ENCODE peak calls at places on chromosome 16, in four cellular contexts. N is tibial artery, F is stomach, X is uterus. A is an unnamed sample.

GRCh38 chr16:75130150-75130771 is 13.7 kb upstream of the LDHD start:
- DNase-seq in N (no peak), F (no peak), X (no peak), A (no peak)

GRCh38 chr16:89456412-89456811 is 33.9 kb downstream of the ANKRD11 start:
- DNase-seq in X (no peak), N (no peak), F (no peak), A (no peak)

GRCh38 chr16:84243732-84244131 is 3.9 kb upstream of the KCNG4 start:
- DNase-seq in N (no peak), F (no peak), X (no peak), A (no peak)

GRCh38 chr16:64416232-64417010 is 705.4 kb downstream of the CDH11 start:
- DNase-seq in X (no peak), F (no peak), N (no peak), A (peak)

GRCh38 chr16:20327444-20328041 is at the start of gene GP2:
- DNase-seq in F (peak), X (no peak), N (no peak), A (peak)

GRCh38 chr16:85172465-85173071 is 60.3 kb upstream of the CIBAR2 start:
- DNase-seq in X (no peak), F (no peak), N (no peak), A (peak)

GRCh38 chr16:49854227-49855203 is 1.4 kb downstream of the ZNF423 start:
- DNase-seq in X (no peak), N (peak), F (no peak), A (peak)

GRCh38 chr16:69566437-69567030 is 768 bp downstream of the NFAT5 start:
- DNase-seq in N (peak), F (peak), X (peak), A (no peak)

GRCh38 chr16:75309899-75310430 is 58.5 kb upstream of the BCAR1 start:
- DNase-seq in X (no peak), N (no peak), F (no peak), A (peak)

DNA sequence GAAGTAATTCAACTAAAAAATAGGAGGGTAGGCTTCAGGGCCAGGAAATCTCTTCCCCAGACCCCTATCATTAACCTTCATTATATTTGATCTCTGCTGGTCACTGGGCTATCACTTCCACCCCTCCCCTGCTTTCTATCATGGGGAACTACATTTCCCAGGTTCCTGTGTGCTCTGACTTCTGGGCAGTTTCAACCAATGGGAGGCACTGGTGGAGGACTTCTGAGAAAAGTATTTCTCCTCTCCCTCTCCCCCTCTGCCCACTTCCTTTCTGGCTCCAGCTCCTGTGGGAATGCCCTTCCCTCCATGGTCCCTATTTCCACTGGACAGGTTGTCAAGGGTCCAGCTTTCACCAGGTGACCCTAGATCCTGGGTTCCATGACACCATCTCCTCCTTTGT is 364.4 kb downstream of the C16orf95 start:
- DNase-seq in F (no peak), X (no peak), N (no peak), A (no peak)
- H3K27ac ChIP-seq in F (no peak), X (no peak), N (peak), A (no peak)

GRCh38 chr16:29891525-29892457 is 7.6 kb downstream of the SEZ6L2 start:
- DNase-seq in X (no peak), N (no peak), F (no peak), A (peak)
- H3K4me3 ChIP-seq in X (no peak), N (no peak), F (no peak), A (no peak)

GRCh38 chr16:8826278-8826879 is 28.7 kb downstream of the PMM2 start:
- DNase-seq in F (no peak), X (no peak), N (no peak), A (no peak)

GRCh38 chr16:8832383-8833100 is 34.9 kb downstream of the PMM2 start:
- DNase-seq in N (no peak), X (no peak), F (no peak), A (no peak)

GRCh38 chr16:8828541-8829165 is 31.0 kb downstream of the PMM2 start:
- DNase-seq in F (no peak), N (no peak), X (no peak), A (no peak)

DNA sequence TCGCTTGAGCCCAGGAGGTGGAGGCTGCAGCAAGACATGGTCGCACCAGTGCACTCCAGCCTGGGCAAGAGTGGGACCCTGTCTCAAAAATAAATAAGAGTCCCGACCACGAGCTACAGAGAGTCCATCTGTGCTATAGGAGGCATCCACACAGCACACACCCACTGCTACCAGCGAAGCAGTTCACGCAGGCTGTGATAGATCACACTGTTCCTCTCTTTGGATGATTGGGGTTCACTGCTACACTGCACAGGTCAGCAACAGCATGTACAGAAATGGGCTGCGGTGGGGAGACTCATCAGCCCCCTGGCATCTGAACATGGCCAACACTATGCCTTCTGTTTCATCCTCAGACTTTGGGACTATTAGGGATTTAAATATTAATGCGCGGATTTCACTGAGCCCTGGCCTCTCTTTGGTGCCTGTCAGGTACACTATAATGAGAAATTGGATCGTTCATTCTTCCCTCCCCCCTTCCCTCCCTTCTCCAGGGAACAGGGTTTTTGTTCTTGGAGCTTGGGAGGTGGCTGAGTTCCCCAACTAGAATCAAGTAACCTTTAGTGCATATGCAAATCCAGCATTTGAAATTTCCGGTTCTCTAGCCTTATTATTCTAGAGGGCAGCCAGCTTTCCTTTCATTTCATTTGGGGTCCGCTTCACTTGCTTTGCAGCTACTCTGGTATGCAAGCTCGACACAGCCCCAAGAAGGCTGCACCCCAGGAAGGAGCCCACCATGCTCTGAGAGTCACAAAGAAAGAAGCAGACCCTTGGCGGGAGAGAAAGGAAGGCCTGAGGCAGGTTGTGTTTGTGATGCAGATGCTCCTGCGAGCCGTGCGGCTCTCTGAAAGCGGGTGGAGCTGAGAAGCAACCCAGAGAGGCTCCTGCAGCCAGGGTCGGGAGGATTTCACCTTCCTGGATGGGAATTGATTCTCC is 34.1 kb downstream of the PMM2 start:
- DNase-seq in F (no peak), N (no peak), X (no peak), A (no peak)
- H3K27ac ChIP-seq in F (no peak), N (no peak), X (no peak), A (no peak)

DNA sequence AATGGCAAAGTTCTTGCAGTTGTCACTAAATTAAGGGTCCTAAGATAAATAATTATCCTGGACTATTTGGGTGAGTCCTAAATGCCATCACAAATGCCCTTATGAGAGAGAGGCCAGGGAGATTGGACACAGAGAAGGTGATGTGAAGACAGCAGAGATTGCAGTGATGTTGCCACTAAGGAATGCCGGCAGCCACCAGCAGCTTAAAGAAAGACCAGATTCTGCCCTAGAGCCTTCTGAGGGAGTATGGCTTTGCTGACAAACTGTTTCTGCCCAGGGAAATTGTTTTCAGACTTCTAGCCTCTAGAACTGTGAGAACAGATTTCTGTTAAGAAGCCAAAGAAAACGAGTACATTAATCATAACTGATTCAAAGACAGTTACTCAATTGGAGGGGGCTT is 10.0 kb upstream of the ZNF23 start:
- DNase-seq in F (no peak), X (no peak), N (no peak), A (no peak)
- H3K4me3 ChIP-seq in F (no peak), X (no peak), N (no peak), A (no peak)

A was measured in small intestine.